ENCODE peak calls at places on chromosomes 5 and 9, in ten cellular contexts. K is IMR-90, N is HepG2, R is GM13977, Y is foreskin fibroblast, J is type B pancreatic cell, L is left ventricle myocardium inferior, S is GM20000, H is ovary, M is MCF 10A. V is an unnamed sample.

GRCh38 chr9:124894741-124895170 is 32.8 kb downstream of the ARPC5L start:
- DNase-seq in K (peak), N (peak), R (no peak), Y (peak), J (no peak), L (no peak), S (peak), H (peak), M (peak), V (no peak)

GRCh38 chr5:171405615-171406014 is 13.8 kb upstream of the FGF18 start:
- DNase-seq in K (peak), N (no peak), R (no peak), Y (no peak), J (no peak), L (no peak), S (no peak), H (no peak), M (no peak), V (no peak)

GRCh38 chr5:143922718-143923117 is 110.8 kb downstream of the HMHB1 start:
- DNase-seq in K (peak), N (no peak), R (no peak), Y (peak), J (no peak), L (no peak), S (no peak), H (no peak), M (peak), V (no peak)

GRCh38 chr5:34684281-34684979 is 28.3 kb downstream of the RAI14 start:
- DNase-seq in K (peak), N (peak), R (no peak), Y (no peak), J (no peak), L (no peak), S (no peak), H (no peak), M (peak), V (no peak)

GRCh38 chr5:41903892-41904799 is at the start of gene RIMOC1:
- DNase-seq in K (peak), N (peak), R (peak), Y (peak), J (peak), L (peak), S (peak), H (peak), M (peak), V (peak)

GRCh38 chr5:53091304-53091703 is 18.3 kb downstream of the MOCS2 start:
- DNase-seq in K (peak), N (no peak), R (no peak), Y (peak), J (no peak), L (no peak), S (no peak), H (no peak), M (peak), V (no peak)

GRCh38 chr9:69600314-69601047 is 71.7 kb downstream of the APBA1 start:
- DNase-seq in K (no peak), N (no peak), R (no peak), Y (no peak), J (no peak), L (no peak), S (no peak), H (no peak), M (no peak), V (no peak)

GRCh38 chr5:130541617-130542221 is 623.3 kb downstream of the HINT1 start:
- DNase-seq in K (no peak), N (no peak), R (no peak), Y (no peak), J (no peak), L (no peak), S (no peak), H (no peak), M (peak), V (no peak)

GRCh38 chr5:68780299-68780960 is 313.4 kb upstream of the SLC30A5 start:
- DNase-seq in K (no peak), N (no peak), R (peak), Y (no peak), J (no peak), L (no peak), S (no peak), H (no peak), M (no peak), V (no peak)

GRCh38 chr9:138007566-138008080 is 130.0 kb downstream of the CACNA1B start:
- DNase-seq in K (no peak), N (no peak), R (no peak), Y (no peak), J (peak), L (no peak), S (no peak), H (peak), M (no peak), V (no peak)

GRCh38 chr9:104304925-104305324 is 199.1 kb upstream of the OR13F1 start:
- DNase-seq in K (no peak), N (no peak), R (no peak), Y (no peak), J (no peak), L (no peak), S (no peak), H (no peak), M (no peak), V (no peak)

GRCh38 chr5:14410942-14411258 is 170.7 kb upstream of the OTULINL start:
- DNase-seq in K (no peak), N (no peak), R (no peak), Y (no peak), J (no peak), L (no peak), S (no peak), H (no peak), M (no peak), V (no peak)

GRCh38 chr5:158716668-158717067 is 383.0 kb downstream of the EBF1 start:
- DNase-seq in K (no peak), N (no peak), R (no peak), Y (no peak), J (no peak), L (no peak), S (no peak), H (no peak), M (peak), V (no peak)

GRCh38 chr5:155936520-155937406 is 390.2 kb upstream of the SGCD start:
- DNase-seq in K (no peak), N (no peak), R (no peak), Y (no peak), J (no peak), L (no peak), S (no peak), H (peak), M (no peak), V (no peak)

GRCh38 chr5:124401247-124402143 is 344.9 kb downstream of the ZNF608 start:
- DNase-seq in K (no peak), N (no peak), R (no peak), Y (no peak), J (no peak), L (no peak), S (no peak), H (no peak), M (peak), V (no peak)

GRCh38 chr5:170542691-170543275 is 39.0 kb downstream of the KCNIP1 start:
- DNase-seq in K (no peak), N (no peak), R (no peak), Y (no peak), J (no peak), L (no peak), S (no peak), H (no peak), M (no peak), V (no peak)

GRCh38 chr9:135248111-135248510 is 160.6 kb downstream of the OLFM1 start:
- DNase-seq in K (no peak), N (no peak), R (no peak), Y (no peak), J (no peak), L (no peak), S (no peak), H (no peak), M (no peak), V (no peak)

GRCh38 chr5:10701567-10702039 is 59.4 kb downstream of the DAP start:
- DNase-seq in K (peak), N (peak), R (peak), Y (no peak), J (no peak), L (no peak), S (peak), H (no peak), M (peak), V (no peak)

GRCh38 chr9:93555370-93555769 is 21.0 kb upstream of the PHF2 start:
- DNase-seq in K (no peak), N (no peak), R (no peak), Y (no peak), J (no peak), L (no peak), S (no peak), H (no peak), M (no peak), V (no peak)

GRCh38 chr5:43401827-43402226 is 10.4 kb downstream of the CCL28 start:
- DNase-seq in K (peak), N (peak), R (no peak), Y (no peak), J (no peak), L (no peak), S (no peak), H (no peak), M (peak), V (no peak)
- TF ChIP-seq CTCF in K (peak), N (peak), R (no peak), Y (peak), J (peak), L (no peak), S (no peak), H (no peak), M (no peak), V (peak)

GRCh38 chr9:85741875-85742629 is at the start of gene AGTPBP1:
- DNase-seq in K (peak), N (peak), R (peak), Y (peak), J (peak), L (peak), S (peak), H (peak), M (peak), V (peak)
- TF ChIP-seq CTCF in K (no peak), N (no peak), R (no peak), Y (no peak), J (peak), L (peak), S (no peak), H (no peak), M (no peak), V (peak)

GRCh38 chr5:151463137-151464029 is 16.0 kb downstream of the SLC36A1 start:
- DNase-seq in K (no peak), N (peak), R (no peak), Y (no peak), J (no peak), L (no peak), S (no peak), H (no peak), M (no peak), V (no peak)
- TF ChIP-seq CTCF in K (no peak), N (peak), R (no peak), Y (peak), J (peak), L (peak), S (no peak), H (no peak), M (no peak), V (peak)

GRCh38 chr5:132469380-132470372 is 20.9 kb downstream of the IRF1 start:
- DNase-seq in K (peak), N (peak), R (no peak), Y (no peak), J (no peak), L (no peak), S (no peak), H (no peak), M (no peak), V (no peak)
- TF ChIP-seq CTCF in K (no peak), N (peak), R (peak), Y (no peak), J (no peak), L (no peak), S (no peak), H (no peak), M (no peak), V (no peak)

GRCh38 chr9:32384364-32385134 is at the start of gene ACO1:
- DNase-seq in K (peak), N (peak), R (peak), Y (peak), J (peak), L (peak), S (peak), H (peak), M (peak), V (peak)

GRCh38 chr9:32387256-32387655 is 2.8 kb downstream of the ACO1 start:
- DNase-seq in K (no peak), N (no peak), R (no peak), Y (no peak), J (no peak), L (no peak), S (no peak), H (no peak), M (no peak), V (no peak)

GRCh38 chr9:32384002-32384363 is 460 bp upstream of the ACO1 start:
- DNase-seq in K (no peak), N (no peak), R (peak), Y (no peak), J (no peak), L (no peak), S (peak), H (no peak), M (no peak), V (no peak)

GRCh38 chr9:32385885-32386283 is 1.4 kb downstream of the ACO1 start:
- DNase-seq in K (no peak), N (no peak), R (no peak), Y (no peak), J (no peak), L (no peak), S (no peak), H (no peak), M (no peak), V (no peak)

GRCh38 chr9:32385135-32385884 is 867 bp downstream of the ACO1 start:
- DNase-seq in K (peak), N (no peak), R (no peak), Y (no peak), J (no peak), L (no peak), S (no peak), H (no peak), M (no peak), V (no peak)
- TF ChIP-seq CTCF in K (no peak), N (no peak), R (no peak), Y (no peak), J (no peak), L (no peak), S (no peak), H (no peak), M (no peak), V (no peak)